ENCODE peak calls at places on chromosomes 11 and 22, in seven cellular contexts. J is GM23338, W is colonic mucosa, T is RWPE2, A is transverse colon, Z is Panc1, H is cardiac muscle cell. I is an unnamed sample.

GRCh38 chr22:29512031-29512430 is 32.0 kb downstream of the NEFH start:
- DNase-seq in H (no peak), Z (no peak), W (no peak), T (no peak), A (no peak), J (no peak), I (no peak)

GRCh38 chr11:12537778-12538401 is 136.3 kb upstream of the TEAD1 start:
- DNase-seq in J (peak; percentile 11), T (no peak), H (no peak), W (no peak), A (no peak), Z (no peak), I (no peak)

GRCh38 chr11:34425360-34425759 is 13.4 kb upstream of the CAT start:
- DNase-seq in W (no peak), A (no peak), T (no peak), H (no peak), Z (no peak), J (no peak), I (no peak)

GRCh38 chr22:50119768-50120251 is 30.0 kb downstream of the MOV10L1 start:
- DNase-seq in Z (no peak), T (no peak), A (no peak), W (no peak), J (no peak), H (peak; percentile 82), I (no peak)

GRCh38 chr22:49255741-49256318 is 571.8 kb downstream of the BRD1 start:
- DNase-seq in H (no peak), Z (no peak), J (no peak), A (no peak), T (peak; percentile 19), W (no peak), I (no peak)

GRCh38 chr11:61911701-61912529 is 5.5 kb downstream of the RAB3IL1 start:
- DNase-seq in H (no peak), T (peak; percentile 35), W (peak; percentile 16), Z (no peak), A (no peak), J (no peak), I (peak; percentile 22)

GRCh38 chr11:64713031-64713780 is 9.8 kb downstream of the NRXN2 start:
- DNase-seq in T (no peak), H (peak; percentile 67), W (no peak), A (peak; percentile 26), J (peak; percentile 55), Z (no peak), I (peak; percentile 27)

GRCh38 chr11:48043998-48044512 is 63.7 kb downstream of the PTPRJ start:
- DNase-seq in J (no peak), W (no peak), A (no peak), H (no peak), T (no peak), Z (no peak), I (no peak)

GRCh38 chr11:59875856-59876519 is 2.6 kb upstream of the OOSP3 start:
- DNase-seq in Z (no peak), A (no peak), T (no peak), J (no peak), H (no peak), W (no peak), I (no peak)

GRCh38 chr22:39592104-39593060 is 21.8 kb downstream of the CACNA1I start:
- DNase-seq in W (no peak), T (peak; percentile 85), H (peak; percentile 82), Z (no peak), A (no peak), J (no peak), I (no peak)

GRCh38 chr11:128625766-128626165 is 38.4 kb upstream of the ETS1 start:
- DNase-seq in A (no peak), T (no peak), H (no peak), Z (no peak), J (no peak), W (no peak), I (no peak)

GRCh38 chr22:36197601-36198146 is 3.9 kb downstream of the APOL4 start:
- DNase-seq in Z (no peak), W (no peak), T (no peak), H (no peak), A (no peak), J (peak; percentile 42), I (no peak)

GRCh38 chr22:25478573-25478972 is 85.9 kb upstream of the GRK3 start:
- DNase-seq in A (no peak), Z (no peak), W (no peak), J (no peak), H (no peak), T (no peak), I (no peak)

GRCh38 chr11:134731562-134731961 is 319.5 kb upstream of the B3GAT1 start:
- DNase-seq in W (no peak), J (peak; percentile 80), A (no peak), H (no peak), T (no peak), Z (no peak), I (no peak)

GRCh38 chr11:63670738-63671321 is 346 bp downstream of the ATL3 start:
- DNase-seq in T (no peak), Z (no peak), J (peak; percentile 68), H (peak; percentile 57), W (peak; percentile 78), A (peak; percentile 78), I (peak; percentile 59)

GRCh38 chr22:45242778-45243191 is 2.1 kb upstream of the KIAA0930 start:
- DNase-seq in H (peak; percentile 25), W (peak; percentile 64), J (peak; percentile 33), A (peak; percentile 56), Z (no peak), T (no peak), I (no peak)
- TF ChIP-seq CTCF in H (no peak), W (no peak), J (peak; percentile 59), A (no peak), Z (no peak), T (no peak), I (no peak)

DNA sequence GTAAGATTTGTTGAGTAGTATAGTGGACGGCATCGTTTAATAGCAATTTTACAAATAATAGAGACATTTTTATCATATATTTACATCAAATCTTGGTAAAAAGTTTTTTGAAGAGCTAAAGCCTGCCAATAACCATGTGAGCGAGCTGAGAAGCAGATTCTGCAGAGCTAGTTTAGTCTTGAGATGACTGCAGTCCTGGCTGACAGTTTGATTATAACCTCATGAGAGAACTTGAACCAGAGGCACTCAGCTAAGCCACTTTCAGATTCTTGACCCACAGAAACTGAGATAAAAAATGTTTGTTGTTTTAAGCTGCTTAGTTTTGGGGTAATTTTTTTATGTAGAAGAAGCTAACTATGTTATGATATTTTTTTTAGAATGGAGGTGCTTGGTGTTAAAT is 78.9 kb downstream of the PDE3B start:
- DNase-seq in A (no peak), J (no peak), W (no peak), T (no peak), H (no peak), Z (no peak), I (no peak)
- H3K27ac ChIP-seq in A (peak overlapping the region; percentile 7), J (no peak overlapping the region), W (no peak overlapping the region), T (no peak overlapping the region), H (no peak overlapping the region), Z (no peak overlapping the region), I (no peak overlapping the region)

DNA sequence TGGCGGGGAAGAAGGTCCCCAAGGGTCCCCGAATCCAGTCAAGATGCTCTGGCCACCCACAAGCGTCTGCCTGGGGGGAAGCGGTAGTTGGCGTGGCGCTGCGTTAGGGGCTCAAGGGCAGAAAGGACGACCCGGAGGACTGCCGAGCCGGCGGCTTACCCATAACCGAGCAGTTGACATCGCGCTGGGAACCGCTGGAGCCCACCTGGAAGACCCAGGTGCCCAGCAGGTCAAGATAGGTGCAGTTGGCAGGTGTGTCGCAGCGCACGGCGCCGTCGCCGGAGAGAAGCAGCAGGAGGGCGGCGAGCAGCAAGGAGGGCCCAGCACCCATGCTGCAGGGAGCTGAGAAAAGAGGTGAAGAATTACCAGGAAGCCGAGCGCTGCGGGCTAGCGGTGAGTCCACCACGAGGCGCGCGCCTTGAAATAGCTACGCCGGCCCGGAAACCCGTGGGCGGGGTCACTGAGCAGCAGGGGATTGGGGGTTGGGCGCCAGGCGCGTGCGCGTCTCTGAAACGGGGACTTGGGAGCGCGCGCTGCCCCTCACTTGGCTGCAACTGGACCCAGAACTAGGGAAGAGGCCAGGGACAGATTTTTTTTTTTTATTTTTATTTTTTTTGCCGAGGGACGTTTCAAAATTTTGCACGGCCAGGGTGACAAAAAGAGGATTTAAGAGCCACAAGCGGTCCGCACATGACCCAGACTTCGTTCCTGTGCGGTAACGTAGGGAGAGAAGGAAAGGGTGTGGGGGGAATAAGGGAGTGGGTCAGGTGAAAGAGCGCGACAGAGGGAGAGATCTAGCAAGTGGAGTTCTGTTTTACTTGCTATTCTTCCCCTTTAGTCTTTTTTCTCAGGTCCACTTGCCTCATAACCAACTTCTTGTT is at the start of gene CTSC:
- DNase-seq in Z (peak; percentile 50), H (peak; percentile 95), W (peak; percentile 96), A (peak; percentile 96), J (peak; percentile 98), T (peak; percentile 94), I (peak; percentile 94)
- TF ChIP-seq CTCF in Z (no peak), H (no peak), W (no peak), A (peak; percentile 14), J (no peak), T (no peak), I (no peak)

DNA sequence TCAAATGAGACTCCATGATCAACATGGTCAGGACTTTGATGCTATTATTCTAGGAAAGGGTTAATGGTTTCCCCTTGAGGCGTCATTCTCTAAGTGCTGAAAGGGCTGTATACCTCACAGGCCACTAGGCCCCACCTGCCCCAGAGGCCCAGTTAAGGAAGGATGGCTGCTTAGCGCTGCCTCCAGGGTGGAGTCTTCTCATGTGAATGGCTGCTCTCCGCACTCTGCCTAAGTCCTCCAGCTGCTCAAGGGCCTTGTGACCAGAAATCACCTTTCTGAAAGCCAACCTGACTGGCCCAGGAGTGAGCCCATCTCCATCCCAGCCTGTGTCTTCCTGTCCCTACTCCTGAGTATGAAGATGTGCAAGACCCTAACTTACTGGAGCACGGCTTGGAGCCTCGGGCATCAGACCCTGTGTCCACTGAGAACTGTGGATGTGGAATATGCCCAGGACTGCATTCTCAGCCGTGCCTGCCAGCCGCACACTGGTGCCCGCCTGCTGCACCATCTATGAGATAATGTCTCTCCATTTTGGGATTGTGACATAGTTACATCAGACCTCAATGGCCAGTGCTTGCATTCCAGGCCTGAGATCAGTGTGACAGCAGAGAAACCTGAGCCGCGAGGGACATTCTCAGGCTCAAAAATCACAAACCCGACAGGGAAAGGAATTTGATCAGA is 51.0 kb downstream of the SNX19 start:
- DNase-seq in W (no peak), Z (no peak), A (no peak), T (no peak), J (peak; percentile 54), H (no peak), I (peak; percentile 53)
- H3K27ac ChIP-seq in W (no peak overlapping the region), Z (no peak overlapping the region), A (no peak overlapping the region), T (no peak overlapping the region), J (no peak overlapping the region), H (peak overlapping the region; percentile 85), I (peak overlapping the region; percentile 91)

GRCh38 chr22:19290400-19291217 is 910 bp downstream of the CLTCL1 start:
- DNase-seq in A (no peak), Z (no peak), T (no peak), W (no peak), H (no peak), J (peak; percentile 33), I (no peak)

GRCh38 chr22:19289475-19290161 is 1.9 kb downstream of the CLTCL1 start:
- DNase-seq in W (no peak), Z (no peak), A (no peak), H (peak; percentile 79), J (no peak), T (no peak), I (no peak)

GRCh38 chr22:19291580-19292261 is at the start of gene CLTCL1:
- DNase-seq in H (peak; percentile 85), Z (no peak), J (peak; percentile 89), W (peak; percentile 79), A (peak; percentile 86), T (peak; percentile 74), I (peak; percentile 88)

GRCh38 chr22:19292262-19293230 is 1.0 kb upstream of the CLTCL1 start:
- DNase-seq in A (peak; percentile 18), Z (no peak), H (peak; percentile 53), T (peak; percentile 47), J (no peak), W (peak; percentile 28), I (peak; percentile 15)

GRCh38 chr22:19291218-19291579 is 320 bp downstream of the CLTCL1 start:
- DNase-seq in A (peak; percentile 40), Z (no peak), H (peak; percentile 20), W (peak; percentile 28), J (peak; percentile 50), T (peak; percentile 52), I (peak; percentile 47)
- TF ChIP-seq CTCF in A (no peak), Z (no peak), H (no peak), W (no peak), J (no peak), T (no peak), I (no peak)